ENCODE peak calls at places on chromosomes 2 and 18, in five cellular contexts. T is H9; U is activated T-helper 1 cell treated with anti-CD3 and anti-CD28 coated beads, Interleukin-12 subunit alpha, Interleukin-12 subunit beta, Interleukin-2, Interleukin-4 antibody, amounts not matched to agents 30 ng/mL and 10 ng/mL and 1 ng/mL, durations not matched to agents 14 hours and 24 hours and 36 hours; J is NCI-H1417; A is T-helper 1 cell. O is an unnamed sample.

GRCh38 chr2:157990173-157990572 is 111.5 kb upstream of the UPP2 start:
- DNase-seq in T (no peak), J (peak), A (no peak), U (no peak), O (no peak)

GRCh38 chr18:8910843-8911242 is 191.7 kb upstream of the NDUFV2 start:
- DNase-seq in J (no peak), U (no peak), T (no peak), A (no peak), O (no peak)

GRCh38 chr2:237109421-237109820 is 23.7 kb downstream of the COPS8 start:
- DNase-seq in J (peak), T (no peak), A (no peak), U (no peak), O (no peak)

GRCh38 chr2:177161741-177162440 is 50.7 kb upstream of the HNRNPA3 start:
- DNase-seq in A (peak), U (no peak), T (no peak), J (peak), O (no peak)

GRCh38 chr2:173854840-173855239 is 110.3 kb downstream of the SP3 start:
- DNase-seq in A (no peak), J (no peak), U (no peak), T (no peak), O (no peak)

GRCh38 chr2:9288681-9289338 is 82.2 kb downstream of the ASAP2 start:
- DNase-seq in T (no peak), J (no peak), A (no peak), U (no peak), O (no peak)

GRCh38 chr2:239884051-239884405 is 141.1 kb downstream of the NDUFA10 start:
- DNase-seq in T (no peak), J (no peak), A (no peak), U (no peak), O (no peak)

GRCh38 chr2:10775036-10775780 is 37.4 kb downstream of the PDIA6 start:
- DNase-seq in A (no peak), U (no peak), T (no peak), J (no peak), O (no peak)

GRCh38 chr18:51361130-51361860 is 163.8 kb upstream of the MEX3C start:
- DNase-seq in J (no peak), A (peak), T (no peak), U (no peak), O (peak)

GRCh38 chr18:44826418-44827259 is 146.0 kb downstream of the SETBP1 start:
- DNase-seq in U (no peak), T (no peak), J (peak), A (no peak), O (no peak)

GRCh38 chr2:18639756-18640453 is 50.5 kb upstream of the NT5C1B start:
- DNase-seq in J (no peak), U (no peak), T (no peak), A (no peak), O (no peak)

GRCh38 chr2:159209341-159210306 is 76.9 kb downstream of the WDSUB1 start:
- DNase-seq in T (no peak), J (no peak), A (peak), U (no peak), O (no peak)

GRCh38 chr2:161991991-161992390 is 82.0 kb downstream of the DPP4 start:
- DNase-seq in A (no peak), J (no peak), U (no peak), T (no peak), O (no peak)

GRCh38 chr18:77557030-77557429 is 307.4 kb downstream of the GALR1 start:
- DNase-seq in T (no peak), A (no peak), J (no peak), U (no peak), O (no peak)

GRCh38 chr2:177282101-177282573 is 17.6 kb upstream of the NFE2L2 start:
- DNase-seq in T (no peak), J (peak), U (no peak), A (no peak), O (no peak)

GRCh38 chr2:189613077-189613636 is 32.6 kb upstream of the SLC40A1 start:
- DNase-seq in A (no peak), T (no peak), U (no peak), J (no peak), O (no peak)

GRCh38 chr18:78683191-78684010 is 296.2 kb upstream of the SALL3 start:
- DNase-seq in J (no peak), A (no peak), U (no peak), T (no peak), O (no peak)

GRCh38 chr18:68757121-68757520 is 40.8 kb upstream of the CCDC102B start:
- DNase-seq in J (no peak), A (no peak), U (no peak), T (no peak), O (no peak)

GRCh38 chr2:50529600-50530218 is 502.2 kb downstream of the NRXN1 start:
- DNase-seq in J (peak), A (peak), U (no peak), T (no peak), O (no peak)

GRCh38 chr2:176082885-176083731 is 654 bp downstream of the EVX2 start:
- DNase-seq in T (peak), A (no peak), U (no peak), J (no peak), O (no peak)

GRCh38 chr2:129777146-129777545 is 202.3 kb upstream of the RAB6C start:
- DNase-seq in T (peak), J (no peak), A (no peak), U (no peak), O (no peak)